ENCODE peak calls at places on chromosome 5, in eight cellular contexts. K, F, C, Q, T, E, Y and W are unnamed samples.

GRCh38 chr5:76404694-76405306 is 1.7 kb downstream of the IQGAP2 start:
- DNase-seq in E (peak; percentile 64), C (no peak), Q (no peak), Y (no peak), K (no peak), F (no peak), T (no peak), W (no peak)

GRCh38 chr5:35183243-35183955 is 46.9 kb downstream of the PRLR start:
- DNase-seq in T (peak; percentile 54), Q (peak; percentile 73), C (peak; percentile 13), Y (peak; percentile 68), K (no peak), F (peak; percentile 34), E (peak; percentile 34), W (no peak)

GRCh38 chr5:96936431-96937221 is 746 bp downstream of the LNPEP start:
- DNase-seq in T (peak; percentile 36), F (peak; percentile 31), Q (no peak), C (no peak), E (peak; percentile 26), Y (no peak), K (peak; percentile 78), W (no peak)

GRCh38 chr5:176553260-176554085 is 4.3 kb downstream of the CDHR2 start:
- DNase-seq in E (no peak), T (no peak), F (no peak), K (no peak), Y (no peak), C (no peak), Q (no peak), W (no peak)

GRCh38 chr5:109589983-109590382 is 99.7 kb upstream of the MAN2A1 start:
- DNase-seq in K (no peak), Y (no peak), F (no peak), E (no peak), Q (peak; percentile 2), C (no peak), T (no peak), W (no peak)

GRCh38 chr5:68727931-68728330 is 365.9 kb upstream of the SLC30A5 start:
- DNase-seq in K (no peak), T (no peak), F (no peak), C (no peak), Y (no peak), E (no peak), Q (no peak), W (no peak)

GRCh38 chr5:90055831-90056328 is 353.7 kb downstream of the CETN3 start:
- DNase-seq in Q (peak; percentile 86), E (no peak), T (no peak), C (peak; percentile 17), Y (peak; percentile 76), F (no peak), K (no peak), W (peak; percentile 33)

GRCh38 chr5:79111387-79111959 is at the start of gene BHMT:
- DNase-seq in F (no peak), T (no peak), Q (no peak), C (no peak), Y (no peak), K (no peak), E (no peak), W (no peak)

GRCh38 chr5:140564196-140565023 is at the start of the genes APBB3 and SLC35A4:
- DNase-seq in E (peak; percentile 96), Q (peak; percentile 98), C (peak; percentile 94), F (peak; percentile 97), T (peak; percentile 98), Y (peak; percentile 99), K (peak; percentile 98), W (peak; percentile 99)

GRCh38 chr5:177472460-177473441 is 683 bp downstream of the DBN1 start:
- DNase-seq in K (no peak), E (peak; percentile 76), Y (no peak), Q (no peak), F (peak; percentile 58), C (no peak), T (no peak), W (no peak)

GRCh38 chr5:55407984-55408383 is 100.2 kb downstream of the MTREX start:
- DNase-seq in K (no peak), F (no peak), E (no peak), C (no peak), T (no peak), Q (no peak), Y (no peak), W (no peak)

GRCh38 chr5:76737846-76738245 is 21.9 kb downstream of the F2R start:
- DNase-seq in T (no peak), K (no peak), Y (no peak), Q (no peak), E (no peak), F (no peak), C (no peak), W (no peak)

GRCh38 chr5:124289122-124289521 is 457.3 kb downstream of the ZNF608 start:
- DNase-seq in F (no peak), K (no peak), Q (no peak), Y (no peak), E (no peak), T (peak; percentile 29), C (no peak), W (no peak)

GRCh38 chr5:168286386-168286785 is 5.1 kb upstream of the WWC1 start:
- DNase-seq in E (no peak), T (no peak), K (no peak), Q (no peak), F (no peak), C (no peak), Y (no peak), W (no peak)

GRCh38 chr5:160702323-160702722 is 149.7 kb downstream of the ATP10B start:
- DNase-seq in Q (no peak), K (no peak), Y (no peak), C (no peak), T (no peak), E (no peak), F (no peak), W (no peak)

GRCh38 chr5:65704608-65705239 is 17.2 kb downstream of the SGTB start:
- DNase-seq in T (no peak), C (no peak), K (no peak), Q (no peak), F (no peak), E (no peak), Y (no peak), W (no peak)

GRCh38 chr5:98557921-98558320 is 215.5 kb upstream of the RGMB start:
- DNase-seq in C (no peak), T (no peak), K (no peak), E (no peak), Y (no peak), F (no peak), Q (no peak), W (no peak)

GRCh38 chr5:156779436-156779835 is 70.7 kb upstream of the PPP1R2B start:
- DNase-seq in Q (no peak), Y (no peak), E (no peak), F (no peak), K (no peak), C (no peak), T (no peak), W (no peak)

GRCh38 chr5:127938746-127939145 is 144.8 kb upstream of the SLC12A2 start:
- DNase-seq in F (no peak), C (no peak), Y (no peak), Q (no peak), T (no peak), K (no peak), E (no peak), W (no peak)

GRCh38 chr5:181052928-181053759 is 13.1 kb downstream of the BTNL9 start:
- DNase-seq in Y (peak; percentile 8), K (no peak), E (peak; percentile 92), Q (no peak), C (no peak), F (no peak), T (no peak), W (no peak)

GRCh38 chr5:67291671-67292070 is 95.1 kb upstream of the CD180 start:
- DNase-seq in K (no peak), Q (no peak), E (no peak), F (no peak), Y (no peak), C (no peak), T (no peak), W (no peak)

GRCh38 chr5:171989946-171990712 is 16.3 kb downstream of the FBXW11 start:
- DNase-seq in K (no peak), C (no peak), Q (no peak), T (no peak), E (no peak), F (no peak), Y (peak; percentile 18), W (no peak)
- H3K4me3 ChIP-seq in K (no peak overlapping the region), C (no peak overlapping the region), Q (no peak overlapping the region), T (no peak overlapping the region), E (no peak overlapping the region), F (no peak overlapping the region), Y (no peak overlapping the region), W (no peak overlapping the region)

DNA sequence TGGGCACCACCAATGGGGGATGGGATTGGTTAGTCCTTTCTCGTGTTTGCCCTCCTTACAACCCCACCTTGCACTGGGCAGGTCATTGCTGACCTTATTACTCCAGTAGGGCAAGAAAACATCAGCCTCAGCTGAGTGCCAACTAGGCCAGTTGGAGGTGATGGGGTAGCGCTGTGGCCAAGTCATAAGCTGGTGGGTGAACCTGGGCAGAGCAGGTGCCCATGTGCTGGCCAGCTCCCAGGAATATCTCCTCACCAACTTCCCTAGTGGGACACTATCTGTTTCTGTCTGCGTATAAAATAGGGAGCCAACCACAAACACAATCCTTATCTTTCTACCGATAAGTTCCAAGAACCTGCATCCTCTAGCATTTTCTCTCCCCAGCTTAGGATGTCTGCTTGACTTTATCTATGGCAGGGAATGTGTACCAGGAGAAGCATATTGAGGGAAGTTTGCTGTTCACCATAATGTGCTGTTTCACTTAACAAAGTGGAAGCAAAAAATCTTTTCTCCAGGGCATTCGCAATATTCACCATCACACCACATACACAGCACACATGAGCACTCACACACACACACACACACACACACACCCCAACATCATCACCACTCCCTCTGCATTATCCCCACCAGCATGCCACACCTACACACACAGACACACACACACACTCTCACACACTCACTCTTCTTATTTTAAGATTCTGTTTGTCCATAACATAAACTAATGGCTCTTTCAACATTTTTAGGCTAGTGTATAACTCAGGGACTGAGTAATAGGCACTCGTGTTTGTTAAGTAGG is 390.0 kb downstream of the ENC1 start:
- DNase-seq in K (no peak), Q (no peak), E (no peak), C (no peak), Y (peak; percentile 40), T (no peak), F (no peak), W (no peak)
- H3K27ac ChIP-seq in K (peak overlapping the region; percentile 16), Q (peak overlapping the region; percentile 58), E (no peak overlapping the region), C (no peak overlapping the region), Y (no peak overlapping the region), T (no peak overlapping the region), F (peak overlapping the region; percentile 77), W (peak overlapping the region; percentile 75)

DNA sequence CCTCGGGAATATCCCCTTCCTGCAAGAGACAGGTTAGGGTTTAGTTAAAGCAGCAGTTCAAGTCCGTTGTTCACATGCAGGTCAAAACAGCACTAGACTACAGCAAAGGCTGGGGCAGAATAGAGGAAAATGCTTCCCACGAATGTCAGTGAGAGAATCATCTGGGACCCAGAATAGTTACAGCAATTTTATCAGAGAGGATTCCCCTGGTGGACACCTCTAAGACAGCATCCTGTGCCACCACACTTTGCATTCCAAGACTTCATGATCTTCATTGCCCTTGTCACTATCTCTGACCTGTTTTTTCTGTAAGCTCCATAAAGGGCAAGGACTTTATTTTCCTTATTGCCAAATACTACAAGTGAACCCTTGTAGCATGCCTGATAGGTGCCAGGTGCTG is 12.9 kb downstream of the GRXCR2 start:
- DNase-seq in K (no peak), Y (no peak), C (no peak), F (no peak), Q (no peak), T (no peak), E (no peak), W (no peak)
- TF ChIP-seq CTCF in K (no peak), Y (peak; percentile 11), C (peak; percentile 42), F (no peak), Q (peak; percentile 45), T (no peak), E (peak; percentile 28), W (peak; percentile 24)

GRCh38 chr5:153965102-153965645 is 73.5 kb downstream of the FAM114A2 start:
- DNase-seq in C (peak; percentile 45), Q (peak; percentile 18), E (peak; percentile 80), F (peak; percentile 25), K (no peak), Y (peak; percentile 69), T (peak; percentile 37), W (peak; percentile 21)
- H3K4me3 ChIP-seq in C (peak overlapping the region; percentile 29), Q (peak overlapping the region; percentile 30), E (no peak overlapping the region), F (no peak overlapping the region), K (no peak overlapping the region), Y (no peak overlapping the region), T (no peak overlapping the region), W (no peak overlapping the region)